ENCODE peak calls at places on chromosomes 4 and X, in nine cellular contexts. One of them, this sample, is unnamed.

GRCh38 chrX:49308604-49309269 is 5.3 kb downstream of the GAGE10 start:
- DNase-seq in Calu3: no peak
- DNase-seq in left lung: no peak
- DNase-seq in M059J: peak
- DNase-seq in Peyer's patch: no peak
- DNase-seq in lower leg skin: no peak
- DNase-seq in lung: no peak
- DNase-seq in neural crest cell: no peak
- DNase-seq in psoas muscle: no peak
- DNase-seq in this sample: no peak

GRCh38 chr4:145887241-145887964 is 51.2 kb downstream of the ZNF827 start:
- DNase-seq in neural crest cell: no peak
- DNase-seq in M059J: peak
- DNase-seq in Peyer's patch: no peak
- DNase-seq in lower leg skin: no peak
- DNase-seq in psoas muscle: no peak
- DNase-seq in Calu3: no peak
- DNase-seq in left lung: no peak
- DNase-seq in lung: no peak
- DNase-seq in this sample: no peak

GRCh38 chr4:166143227-166143626 is 270.2 kb downstream of the TLL1 start:
- DNase-seq in neural crest cell: no peak
- DNase-seq in lung: no peak
- DNase-seq in left lung: no peak
- DNase-seq in lower leg skin: no peak
- DNase-seq in Calu3: no peak
- DNase-seq in M059J: peak
- DNase-seq in Peyer's patch: no peak
- DNase-seq in psoas muscle: no peak
- DNase-seq in this sample: no peak

GRCh38 chr4:189202182-189202868 is 738.3 kb upstream of the FRG1 start:
- DNase-seq in lung: peak
- DNase-seq in psoas muscle: peak
- DNase-seq in Peyer's patch: peak
- DNase-seq in left lung: no peak
- DNase-seq in lower leg skin: peak
- DNase-seq in M059J: peak
- DNase-seq in Calu3: peak
- DNase-seq in neural crest cell: peak
- DNase-seq in this sample: peak

GRCh38 chr4:15756361-15756861 is 21.7 kb upstream of the CD38 start:
- DNase-seq in lung: no peak
- DNase-seq in neural crest cell: no peak
- DNase-seq in left lung: no peak
- DNase-seq in Calu3: peak
- DNase-seq in psoas muscle: no peak
- DNase-seq in lower leg skin: no peak
- DNase-seq in M059J: peak
- DNase-seq in Peyer's patch: peak
- DNase-seq in this sample: peak

GRCh38 chrX:103464071-103464773 is 55.1 kb downstream of the RAB40A start:
- DNase-seq in Calu3: peak
- DNase-seq in left lung: peak
- DNase-seq in Peyer's patch: no peak
- DNase-seq in psoas muscle: no peak
- DNase-seq in lower leg skin: no peak
- DNase-seq in neural crest cell: peak
- DNase-seq in lung: no peak
- DNase-seq in M059J: peak
- DNase-seq in this sample: no peak

GRCh38 chrX:69031971-69032391 is 133.3 kb downstream of the PJA1 start:
- DNase-seq in neural crest cell: no peak
- DNase-seq in lower leg skin: no peak
- DNase-seq in left lung: no peak
- DNase-seq in lung: peak
- DNase-seq in Peyer's patch: no peak
- DNase-seq in Calu3: no peak
- DNase-seq in psoas muscle: no peak
- DNase-seq in M059J: peak
- DNase-seq in this sample: no peak

GRCh38 chrX:66914082-66914481 is 275.2 kb upstream of the EDA2R start:
- DNase-seq in Calu3: no peak
- DNase-seq in lower leg skin: no peak
- DNase-seq in neural crest cell: no peak
- DNase-seq in Peyer's patch: no peak
- DNase-seq in left lung: no peak
- DNase-seq in psoas muscle: no peak
- DNase-seq in M059J: peak
- DNase-seq in lung: peak
- DNase-seq in this sample: peak

GRCh38 chr4:27218013-27218412 is 357.4 kb downstream of the STIM2 start:
- DNase-seq in M059J: peak
- DNase-seq in psoas muscle: no peak
- DNase-seq in lung: no peak
- DNase-seq in neural crest cell: no peak
- DNase-seq in lower leg skin: no peak
- DNase-seq in Calu3: no peak
- DNase-seq in left lung: no peak
- DNase-seq in Peyer's patch: no peak
- DNase-seq in this sample: no peak

This sample was measured in HL-60.